ENCODE peak calls at places on chromosomes 5 and 9, in four cellular contexts. G is glomerular endothelial cell; U is activated T-helper 1 cell treated with anti-CD3 and anti-CD28 coated beads, Interleukin-12 subunit alpha, Interleukin-12 subunit beta, Interleukin-2, Interleukin-4 antibody, amounts not matched to agents 30 ng/mL and 10 ng/mL and 1 ng/mL, durations not matched to agents 14 hours and 24 hours and 36 hours; Y is Karpas-422. Z is an unnamed sample.

GRCh38 chr5:59351076-59351794 is 542.3 kb downstream of the PDE4D start:
- DNase-seq in U (no peak), G (no peak), Y (no peak), Z (no peak)

GRCh38 chr5:133297293-133297692 is 245.5 kb downstream of the HSPA4 start:
- DNase-seq in U (no peak), G (no peak), Y (no peak), Z (no peak)

GRCh38 chr9:125629451-125629850 is 77.6 kb downstream of the MAPKAP1 start:
- DNase-seq in U (no peak), G (no peak), Y (peak), Z (no peak)

GRCh38 chr9:69035438-69036316 is at the start of gene FXN:
- DNase-seq in U (peak), G (no peak), Y (peak), Z (peak)

GRCh38 chr9:127437497-127438264 is 13.5 kb downstream of the ZNF79 start:
- DNase-seq in G (no peak), Y (no peak), U (no peak), Z (no peak)

GRCh38 chr5:150434502-150434901 is 15.0 kb downstream of the RPS14 start:
- DNase-seq in U (no peak), G (no peak), Y (no peak), Z (no peak)

GRCh38 chr5:172007153-172007794 is 836 bp upstream of the FBXW11 start:
- DNase-seq in G (no peak), U (peak), Y (peak), Z (no peak)

GRCh38 chr9:3508531-3509374 is 17.0 kb downstream of the RFX3 start:
- DNase-seq in G (no peak), Y (peak), U (no peak), Z (no peak)